ENCODE peak calls at places on chromosome 20, in seven cellular contexts. E is fibroblast of lung, W is GM23248, M is neuronal stem cell, L is GM23338, Z is endothelial cell of umbilical vein, T is H9. P is an unnamed sample.

GRCh38 chr20:56582557-56582956 is 46.5 kb upstream of the TFAP2C start:
- DNase-seq in T (no peak), Z (no peak), W (no peak), E (no peak), L (no peak), M (no peak), P (no peak)

GRCh38 chr20:36775196-36775595 is 1.6 kb upstream of the DSN1 start:
- DNase-seq in E (no peak), W (peak; percentile 22), L (no peak), T (no peak), Z (no peak), M (no peak), P (no peak)

GRCh38 chr20:32301719-32302506 is 24.5 kb downstream of the KIF3B start:
- DNase-seq in L (no peak), E (no peak), T (no peak), M (no peak), W (no peak), Z (no peak), P (no peak)

GRCh38 chr20:49620364-49621240 is 52.7 kb upstream of the PTGIS start:
- DNase-seq in M (no peak), W (no peak), E (no peak), L (no peak), T (no peak), Z (no peak), P (no peak)

GRCh38 chr20:574297-574942 is 30.8 kb upstream of the CSNK2A1 start:
- DNase-seq in Z (peak; percentile 70), T (peak; percentile 50), M (no peak), W (no peak), E (no peak), L (peak; percentile 67), P (no peak)

GRCh38 chr20:6715350-6716063 is 52.0 kb upstream of the BMP2 start:
- DNase-seq in T (no peak), W (no peak), Z (no peak), E (no peak), L (no peak), M (no peak), P (no peak)

GRCh38 chr20:11210611-11211010 is 536.8 kb upstream of the JAG1 start:
- DNase-seq in T (no peak), Z (no peak), M (no peak), W (no peak), E (peak; percentile 30), L (no peak), P (peak; percentile 22)

GRCh38 chr20:22796465-22797077 is 212.2 kb upstream of the FOXA2 start:
- DNase-seq in Z (no peak), W (peak; percentile 29), E (peak; percentile 64), M (no peak), L (no peak), T (no peak), P (peak; percentile 55)

GRCh38 chr20:19120569-19120968 is 91.9 kb upstream of the SLC24A3 start:
- DNase-seq in L (no peak), W (no peak), E (no peak), M (no peak), T (no peak), Z (no peak), P (no peak)

GRCh38 chr20:58344741-58345140 is 35.2 kb downstream of the RAB22A start:
- DNase-seq in M (no peak), E (peak; percentile 72), L (no peak), Z (no peak), T (no peak), W (peak; percentile 73), P (peak; percentile 58)

GRCh38 chr20:57464642-57465211 is 60.2 kb downstream of the CTCFL start:
- DNase-seq in T (no peak), M (no peak), E (no peak), L (peak; percentile 52), W (peak; percentile 29), Z (no peak), P (no peak)

GRCh38 chr20:1185781-1186334 is 1.1 kb upstream of the TMEM74B start:
- DNase-seq in T (peak; percentile 82), Z (peak; percentile 48), W (peak; percentile 69), L (peak; percentile 81), E (peak; percentile 20), M (peak; percentile 57), P (peak; percentile 4)

GRCh38 chr20:62446398-62446985 is 19.2 kb upstream of the RBBP8NL start:
- DNase-seq in E (no peak), T (no peak), Z (no peak), W (no peak), M (no peak), L (no peak), P (no peak)

GRCh38 chr20:31664696-31665354 is 27.1 kb downstream of the COX4I2 start:
- DNase-seq in E (no peak), L (no peak), W (no peak), M (no peak), Z (no peak), T (no peak), P (no peak)

GRCh38 chr20:217266-217665 is 9.8 kb upstream of the DEFB129 start:
- DNase-seq in T (no peak), M (no peak), W (no peak), L (no peak), Z (no peak), E (no peak), P (no peak)

GRCh38 chr20:64261138-64261537 is 5.6 kb downstream of the PCMTD2 start:
- DNase-seq in T (no peak), L (no peak), M (no peak), E (no peak), Z (peak; percentile 89), W (peak; percentile 39), P (no peak)

GRCh38 chr20:39112196-39112743 is 150.1 kb downstream of the DHX35 start:
- DNase-seq in E (peak; percentile 36), L (peak; percentile 89), W (peak; percentile 62), M (peak; percentile 66), Z (peak; percentile 41), T (peak; percentile 84), P (peak; percentile 15)

GRCh38 chr20:39216195-39216594 is 254.1 kb downstream of the DHX35 start:
- DNase-seq in E (no peak), T (no peak), W (no peak), L (no peak), Z (no peak), M (no peak), P (no peak)

GRCh38 chr20:24630486-24631172 is 161.2 kb downstream of the SYNDIG1 start:
- DNase-seq in W (no peak), E (no peak), M (no peak), L (no peak), Z (no peak), T (no peak), P (no peak)

GRCh38 chr20:46348972-46349741 is 40.9 kb upstream of the CDH22 start:
- DNase-seq in W (peak; percentile 72), E (no peak), M (peak; percentile 72), T (peak; percentile 80), L (peak; percentile 87), Z (peak; percentile 48), P (no peak)

GRCh38 chr20:64035933-64036345 is at the start of gene C20orf204:
- DNase-seq in Z (no peak), L (peak; percentile 69), W (no peak), E (no peak), M (no peak), T (peak; percentile 51), P (no peak)

GRCh38 chr20:48722737-48723191 is 105.0 kb downstream of the PREX1 start:
- DNase-seq in T (no peak), W (peak; percentile 88), L (peak; percentile 18), M (no peak), Z (peak; percentile 33), E (peak; percentile 50), P (peak; percentile 19)

DNA sequence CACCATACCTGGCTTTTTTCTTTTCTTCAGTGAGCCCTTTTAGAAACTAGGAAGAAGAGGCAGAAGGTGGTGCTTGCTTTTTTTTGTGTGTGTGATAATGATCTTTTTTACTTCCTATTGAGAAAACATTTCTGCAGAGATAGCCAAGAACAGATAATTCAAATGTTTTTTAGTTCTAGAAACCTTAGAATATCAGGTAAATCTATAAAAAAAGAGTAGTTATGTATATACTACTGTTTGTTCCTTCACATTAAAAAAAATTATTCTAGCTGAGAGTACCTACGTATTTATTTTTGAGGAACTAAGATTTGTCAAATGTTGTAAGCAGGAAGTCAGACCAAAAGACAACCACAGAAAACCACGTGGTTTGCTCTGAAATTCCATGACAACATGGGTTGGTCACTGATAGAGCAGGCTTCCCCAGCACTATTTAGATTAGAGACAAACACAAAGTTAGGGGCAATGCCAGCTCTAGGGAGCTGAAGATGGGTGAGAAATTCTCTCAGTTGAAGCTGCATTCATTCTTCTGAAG is 12.8 kb downstream of the STK4 start:
- DNase-seq in W (no peak), Z (no peak), M (no peak), L (no peak), T (no peak), E (peak; percentile 49), P (peak; percentile 53)
- H2AFZ ChIP-seq in W (no peak overlapping the region), Z (no peak overlapping the region), M (no peak overlapping the region), L (no peak overlapping the region), T (no peak overlapping the region), E (no peak overlapping the region), P (no peak overlapping the region)

GRCh38 chr20:3716195-3716834 is 3.9 kb upstream of the SIGLEC1 start:
- DNase-seq in E (peak; percentile 34), M (peak; percentile 51), L (peak; percentile 84), Z (peak; percentile 60), T (peak; percentile 79), W (peak; percentile 66), P (no peak)
- H2AFZ ChIP-seq in E (no peak overlapping the region), M (no peak overlapping the region), L (no peak overlapping the region), Z (no peak overlapping the region), T (no peak overlapping the region), W (no peak overlapping the region), P (no peak overlapping the region)

GRCh38 chr20:53370345-53370961 is 223.2 kb downstream of the ZNF217 start:
- DNase-seq in L (no peak), T (no peak), W (no peak), E (no peak), Z (no peak), M (no peak), P (no peak)
- H2AFZ ChIP-seq in L (no peak overlapping the region), T (no peak overlapping the region), W (no peak overlapping the region), E (no peak overlapping the region), Z (no peak overlapping the region), M (no peak overlapping the region), P (no peak overlapping the region)

GRCh38 chr20:52924411-52925271 is 47.5 kb upstream of the TSHZ2 start:
- DNase-seq in Z (no peak), L (no peak), E (no peak), W (peak; percentile 51), T (no peak), M (no peak), P (no peak)
- H2AFZ ChIP-seq in Z (no peak overlapping the region), L (no peak overlapping the region), E (no peak overlapping the region), W (no peak overlapping the region), T (no peak overlapping the region), M (no peak overlapping the region), P (no peak overlapping the region)